ENCODE peak calls at places on chromosomes 2 and 18, in five cellular contexts. X is MM.1S, Z is epithelial cell of esophagus, K is thyroid gland, Y is ovary. I is an unnamed sample.

GRCh38 chr18:13051950-13052349 is 60.8 kb downstream of the CEP192 start:
- DNase-seq in Z (peak; percentile 57), K (no peak), X (no peak), Y (no peak), I (no peak)

GRCh38 chr18:54671291-54671881 is 80.3 kb downstream of the DYNAP start:
- DNase-seq in Z (peak; percentile 56), X (peak; percentile 35), Y (no peak), K (no peak), I (peak; percentile 31)

GRCh38 chr2:10027931-10028330 is 15.4 kb upstream of the KLF11 start:
- DNase-seq in Z (no peak), X (no peak), Y (no peak), K (no peak), I (no peak)

GRCh38 chr2:145194671-145195070 is 674.8 kb upstream of the ZEB2 start:
- DNase-seq in Y (no peak), Z (peak; percentile 21), K (no peak), X (no peak), I (no peak)

GRCh38 chr18:79218605-79219195 is 149.5 kb downstream of the ATP9B start:
- DNase-seq in X (no peak), Z (no peak), Y (no peak), K (no peak), I (no peak)

GRCh38 chr2:15731213-15731888 is 139.7 kb downstream of the DDX1 start:
- DNase-seq in X (no peak), K (no peak), Z (no peak), Y (no peak), I (no peak)

GRCh38 chr2:136651611-136652010 is 113.7 kb upstream of the THSD7B start:
- DNase-seq in Z (no peak), X (no peak), Y (no peak), K (no peak), I (no peak)

GRCh38 chr18:41767960-41768359 is 187.1 kb upstream of the PIK3C3 start:
- DNase-seq in X (no peak), K (no peak), Y (no peak), Z (peak; percentile 82), I (no peak)

GRCh38 chr2:22683911-22684310 is 701.1 kb upstream of the KLHL29 start:
- DNase-seq in Y (no peak), Z (no peak), X (no peak), K (no peak), I (no peak)

GRCh38 chr2:63408530-63408929 is 179.7 kb downstream of the WDPCP start:
- DNase-seq in X (no peak), Y (no peak), Z (peak; percentile 52), K (no peak), I (no peak)

GRCh38 chr2:150165988-150166965 is 321.2 kb downstream of the RND3 start:
- DNase-seq in Y (no peak), X (no peak), Z (no peak), K (no peak), I (peak; percentile 67)

GRCh38 chr2:119338826-119339561 is 27.6 kb downstream of the C2orf76 start:
- DNase-seq in K (no peak), X (peak; percentile 40), Z (no peak), Y (no peak), I (no peak)

DNA sequence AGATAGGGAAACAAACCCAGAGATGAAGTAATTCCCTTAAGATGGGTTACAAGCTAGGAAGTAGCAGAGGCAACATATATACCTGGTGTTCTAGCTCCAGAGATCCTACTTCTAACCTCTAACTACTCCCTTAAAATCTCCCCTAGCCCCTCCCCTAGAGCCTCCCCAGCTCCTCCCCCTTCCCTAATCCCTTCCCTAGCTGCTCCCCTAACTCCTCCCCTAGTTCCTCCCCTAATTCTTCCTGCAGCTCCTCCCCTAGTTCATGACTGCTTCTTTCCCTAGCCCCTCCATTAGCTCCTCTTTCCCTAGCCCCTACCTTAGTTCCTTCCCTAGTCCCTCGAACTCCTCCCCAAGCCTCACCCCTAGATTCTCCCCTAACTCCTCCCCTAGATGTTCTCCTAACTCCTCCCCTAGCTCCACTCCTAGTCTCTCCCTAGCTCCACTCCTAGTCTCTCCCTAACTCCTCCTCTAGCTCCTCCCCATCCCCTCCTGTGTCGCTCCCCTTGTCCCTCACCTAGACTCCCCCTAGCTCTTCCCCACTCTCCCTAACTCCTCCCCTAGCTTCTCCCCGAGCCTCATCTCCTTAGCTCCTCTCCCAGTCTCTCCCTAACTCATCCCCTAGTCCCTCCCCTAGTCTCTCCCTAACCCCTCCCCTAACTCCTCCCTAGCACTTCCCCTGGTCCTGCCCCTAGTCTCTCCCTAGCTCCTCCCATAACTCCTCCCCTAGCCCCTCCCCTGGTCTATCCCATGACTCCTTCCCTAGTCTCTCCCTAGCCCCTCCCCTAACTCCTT is 108.9 kb downstream of the CD226 start:
- DNase-seq in X (no peak), Y (no peak), K (no peak), Z (peak; percentile 6), I (no peak)
- H3K4me3 ChIP-seq in X (no peak overlapping the region), Y (no peak overlapping the region), K (no peak overlapping the region), Z (no peak overlapping the region), I (no peak overlapping the region)

DNA sequence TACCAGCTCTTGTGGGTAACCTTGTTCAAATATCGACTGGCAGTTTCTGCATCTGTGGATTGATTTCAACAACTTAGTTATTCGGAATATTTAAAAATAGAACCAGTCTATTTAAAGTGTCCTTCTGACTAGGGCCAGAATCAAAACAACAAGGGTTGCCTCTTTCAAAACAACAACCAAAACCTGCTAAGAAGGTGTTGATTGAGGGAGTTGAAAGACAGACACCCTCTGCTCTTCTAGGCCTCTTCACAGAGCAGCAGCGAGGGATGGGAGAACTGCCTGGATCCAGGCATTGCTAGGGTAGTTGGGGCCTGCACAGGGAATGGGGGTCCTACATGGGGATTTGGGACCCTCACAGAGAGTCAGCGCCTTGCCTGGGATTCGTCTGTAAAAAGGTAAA is 19.8 kb downstream of the TTR start:
- DNase-seq in Y (no peak), K (no peak), X (no peak), Z (no peak), I (no peak)
- TF ChIP-seq CTCF in Y (no peak), K (no peak), X (no peak), Z (no peak), I (no peak)

DNA sequence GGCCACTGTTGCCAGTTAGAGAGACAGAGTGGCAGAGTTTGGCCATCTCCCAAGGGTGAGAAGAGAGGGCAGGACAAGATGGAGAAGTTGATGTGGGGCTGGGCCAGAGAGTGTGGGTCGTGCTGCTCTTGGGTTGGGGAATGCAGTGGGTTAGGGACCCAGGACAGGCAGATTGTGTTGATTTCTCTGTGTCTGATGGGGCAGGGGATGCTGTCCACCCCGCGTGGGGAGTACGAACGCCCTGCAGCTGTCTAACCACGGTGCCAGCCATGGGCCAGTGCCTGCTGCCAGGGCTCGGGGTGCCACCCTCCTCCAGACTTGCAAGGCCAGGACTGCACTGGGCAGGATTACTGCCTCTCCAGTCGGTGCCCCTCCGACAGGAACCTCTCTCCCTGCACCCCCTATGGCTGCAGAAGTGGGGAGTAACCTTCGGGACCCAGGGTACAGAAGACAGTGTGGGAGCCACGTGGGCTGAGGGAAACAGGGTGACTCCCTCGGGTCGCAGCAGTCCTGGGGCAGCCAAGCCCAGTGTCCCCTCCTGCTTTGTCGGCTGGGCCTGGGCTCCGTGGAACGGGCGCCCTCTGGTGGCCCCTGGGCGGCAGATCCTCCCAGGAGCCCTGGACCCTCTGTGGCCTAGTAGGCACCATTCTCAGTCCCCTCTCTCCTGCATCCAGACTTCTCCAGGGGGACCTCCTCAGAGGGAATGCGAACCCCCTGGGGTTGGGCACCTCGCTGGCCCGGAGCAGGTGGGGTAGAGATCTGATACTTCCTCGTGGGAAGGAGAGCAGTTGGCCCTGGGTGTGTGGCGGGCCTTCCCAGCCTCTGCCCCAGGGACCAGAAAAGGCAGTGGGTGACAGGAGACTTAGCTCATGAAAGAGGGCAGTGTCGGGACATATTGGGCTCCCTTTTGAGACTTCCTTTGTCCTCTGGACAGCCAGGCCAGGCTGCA is 2.7 kb downstream of the GPC1 start:
- DNase-seq in X (peak; percentile 27), Y (peak; percentile 81), Z (peak; percentile 71), K (peak; percentile 72), I (no peak)
- H3K4me3 ChIP-seq in X (no peak overlapping the region), Y (no peak overlapping the region), Z (peak overlapping the region; percentile 80), K (no peak overlapping the region), I (no peak overlapping the region)

GRCh38 chr18:22108674-22109073 is 60.7 kb upstream of the GATA6 start:
- DNase-seq in Y (no peak), K (peak; percentile 24), X (no peak), Z (peak; percentile 17), I (no peak)
- TF ChIP-seq CTCF in Y (no peak), K (peak; percentile 33), X (no peak), Z (no peak), I (peak; percentile 26)

I was measured in LNCaP clone FGC.